ENCODE peak calls at places on chromosomes 12 and 14, in four cellular contexts. C is HCT116, X is SK-N-SH, D is K562. F is an unnamed sample.

GRCh38 chr14:31787377-31787776 is 226.2 kb downstream of the NUBPL start:
- DNase-seq in D (peak; percentile 4), X (no peak), C (peak; percentile 34), F (peak; percentile 72)

GRCh38 chr12:17661250-17661649 is 428.7 kb downstream of the RERGL start:
- DNase-seq in X (no peak), C (no peak), D (no peak), F (no peak)

GRCh38 chr14:50039734-50040400 is 76.5 kb downstream of the VCPKMT start:
- DNase-seq in X (no peak), D (no peak), C (no peak), F (peak; percentile 39)

GRCh38 chr12:38905480-38906351 is at the start of gene CPNE8:
- DNase-seq in X (peak; percentile 55), C (peak; percentile 48), D (peak; percentile 62), F (no peak)

GRCh38 chr14:91417983-91418386 is 365 bp upstream of the CCDC88C start:
- DNase-seq in D (peak; percentile 67), X (peak; percentile 86), C (peak; percentile 32), F (peak; percentile 39)

GRCh38 chr14:22981090-22982012 is 1.0 kb downstream of the AJUBA start:
- DNase-seq in D (no peak), C (no peak), X (peak; percentile 70), F (no peak)

GRCh38 chr12:90909069-90909676 is 45.8 kb downstream of the CCER1 start:
- DNase-seq in D (peak; percentile 4), X (peak; percentile 17), C (peak; percentile 38), F (peak; percentile 6)

GRCh38 chr12:3698218-3698974 is 54.5 kb downstream of the CRACR2A start:
- DNase-seq in D (no peak), C (no peak), X (peak; percentile 48), F (no peak)

GRCh38 chr12:12476836-12477531 is 85.7 kb downstream of the DUSP16 start:
- DNase-seq in D (no peak), C (no peak), X (no peak), F (no peak)

GRCh38 chr14:75380656-75381055 is 47.2 kb upstream of the JDP2 start:
- DNase-seq in D (no peak), X (no peak), C (no peak), F (no peak)

GRCh38 chr12:104805186-104805585 is 152.9 kb downstream of the SLC41A2 start:
- DNase-seq in D (no peak), X (no peak), C (no peak), F (no peak)

GRCh38 chr14:39342768-39343167 is 89.5 kb downstream of the FBXO33 start:
- DNase-seq in D (no peak), C (no peak), X (no peak), F (no peak)

GRCh38 chr14:101065246-101065645 is 161.7 kb upstream of the RTL1 start:
- DNase-seq in X (no peak), C (no peak), D (no peak), F (no peak)

GRCh38 chr14:76153919-76154318 is 2.2 kb downstream of the GPATCH2L start:
- DNase-seq in D (no peak), C (no peak), X (no peak), F (no peak)

GRCh38 chr14:46051801-46052200 is 599.8 kb downstream of the RPL10L start:
- DNase-seq in D (no peak), X (no peak), C (no peak), F (no peak)

GRCh38 chr14:103630364-103631108 is 1.5 kb downstream of the KLC1 start:
- DNase-seq in X (no peak), C (no peak), D (no peak), F (no peak)

GRCh38 chr14:64684091-64684490 is 20.1 kb upstream of the PLEKHG3 start:
- DNase-seq in D (no peak), C (no peak), X (no peak), F (peak; percentile 25)

GRCh38 chr12:122062832-122063690 is 15.5 kb upstream of the MLXIP start:
- DNase-seq in X (peak; percentile 51), C (peak; percentile 53), D (peak; percentile 59), F (peak; percentile 71)

GRCh38 chr14:60861545-60862147 is 119.2 kb downstream of the TRMT5 start:
- DNase-seq in D (no peak), C (no peak), X (no peak), F (no peak)

GRCh38 chr12:49501895-49502294 is 36.9 kb upstream of the KCNH3 start:
- DNase-seq in X (no peak), D (no peak), C (no peak), F (no peak)

GRCh38 chr14:89303452-89304435 is 113.3 kb downstream of the FOXN3 start:
- DNase-seq in X (no peak), C (no peak), D (no peak), F (peak; percentile 12)

GRCh38 chr12:120376890-120377572 is 8.1 kb upstream of the MSI1 start:
- DNase-seq in C (no peak), X (no peak), D (no peak), F (no peak)

GRCh38 chr12:6769003-6769389 is 2.8 kb downstream of the PTMS start:
- DNase-seq in C (no peak), X (peak; percentile 81), D (peak; percentile 36), F (no peak)

GRCh38 chr12:107917912-107918800 is 143.7 kb downstream of the ASCL4 start:
- DNase-seq in C (peak; percentile 32), D (peak; percentile 27), X (peak; percentile 69), F (peak; percentile 23)

GRCh38 chr12:13101854-13102375 is 1.6 kb downstream of the GSG1 start:
- DNase-seq in X (no peak), D (no peak), C (no peak), F (peak; percentile 62)

GRCh38 chr12:34603382-34604035 is 581.2 kb downstream of the ALG10 start:
- DNase-seq in D (no peak), C (no peak), X (peak; percentile 0), F (no peak)

GRCh38 chr14:29548948-29549370 is 378.7 kb downstream of the PRKD1 start:
- DNase-seq in X (peak; percentile 23), C (peak; percentile 12), D (peak; percentile 50), F (peak; percentile 70)

GRCh38 chr12:124904306-124905098 is 9.9 kb downstream of the UBC start:
- DNase-seq in X (peak; percentile 48), C (no peak), D (peak; percentile 91), F (peak; percentile 72)

GRCh38 chr12:89663577-89664357 is 44.9 kb downstream of the ATP2B1 start:
- DNase-seq in C (no peak), X (peak; percentile 54), D (peak; percentile 51), F (no peak)

GRCh38 chr12:112858776-112859175 is 48.0 kb upstream of the OAS1 start:
- DNase-seq in D (no peak), X (no peak), C (no peak), F (no peak)

GRCh38 chr14:103104654-103105511 is 10.4 kb downstream of the EXOC3L4 start:
- DNase-seq in C (no peak), X (peak; percentile 91), D (peak; percentile 71), F (no peak)

GRCh38 chr12:132284071-132284492 is 45.3 kb downstream of the GALNT9 start:
- DNase-seq in D (no peak), C (no peak), X (no peak), F (no peak)

GRCh38 chr12:6953417-6954315 is 2.5 kb downstream of the PTPN6 start:
- DNase-seq in D (no peak), C (no peak), X (peak; percentile 24), F (no peak)

GRCh38 chr14:101034986-101035385 is 131.5 kb upstream of the RTL1 start:
- DNase-seq in X (no peak), C (no peak), D (no peak), F (no peak)

GRCh38 chr12:94308612-94309011 is 151.1 kb downstream of the CEP83 start:
- DNase-seq in D (no peak), X (no peak), C (no peak), F (no peak)

GRCh38 chr12:94304012-94304411 is 155.6 kb downstream of the PLXNC1 start:
- DNase-seq in C (no peak), X (no peak), D (no peak), F (no peak)

GRCh38 chr12:94309348-94309747 is 150.3 kb downstream of the CEP83 start:
- DNase-seq in X (no peak), D (no peak), C (no peak), F (no peak)

GRCh38 chr12:94304566-94305061 is 155.1 kb downstream of the CEP83 start:
- DNase-seq in C (no peak), X (no peak), D (no peak), F (no peak)

GRCh38 chr12:94305293-94305957 is 154.2 kb downstream of the CEP83 start:
- DNase-seq in D (no peak), X (no peak), C (no peak), F (peak; percentile 61)
- TF ChIP-seq ELF1 in D (no peak), X (no peak), C (no peak), F (no peak)

GRCh38 chr12:53073881-53074280 is 5.3 kb downstream of the SPRYD3 start:
- DNase-seq in C (no peak), D (no peak), X (no peak), F (no peak)
- TF ChIP-seq RAD21 in C (no peak), D (no peak), X (no peak), F (no peak)

DNA sequence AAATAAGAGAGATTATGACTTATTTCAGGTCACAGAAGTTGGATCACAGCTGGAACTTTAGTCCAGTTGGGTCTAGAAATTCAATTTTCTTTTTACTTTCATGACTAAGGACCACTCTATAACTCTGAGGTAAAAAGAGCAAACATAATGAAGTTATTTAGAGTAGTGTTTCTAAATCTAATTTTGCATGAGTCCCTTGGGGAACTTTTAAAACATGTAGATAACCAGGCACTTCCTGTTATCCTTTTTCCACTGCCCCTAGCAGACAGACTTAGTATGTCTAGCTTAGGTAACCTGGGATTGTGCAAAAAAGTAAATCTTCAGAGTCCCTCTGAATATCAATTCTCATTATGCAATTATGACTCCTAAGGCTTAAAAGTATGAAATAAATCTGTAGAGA is 371.2 kb downstream of the DIO2 start:
- DNase-seq in D (no peak), C (no peak), X (no peak), F (no peak)
- TF ChIP-seq ELF1 in D (no peak), C (no peak), X (no peak), F (no peak)

GRCh38 chr12:1496162-1496925 is 98.0 kb downstream of the FBXL14 start:
- DNase-seq in D (no peak), X (no peak), C (no peak), F (no peak)
- TF ChIP-seq RAD21 in D (no peak), X (no peak), C (no peak), F (no peak)

GRCh38 chr14:58298880-58299664 is 717 bp downstream of the ARID4A start:
- DNase-seq in D (peak; percentile 38), X (peak; percentile 78), C (no peak), F (no peak)
- TF ChIP-seq ELF1 in D (no peak), X (no peak), C (no peak), F (no peak)